ENCODE peak calls at places on chromosomes 7 and 10, in six cellular contexts. Y, U, O, A, P and X are unnamed samples.

GRCh38 chr7:154503962-154504550 is 451.9 kb downstream of the DPP6 start:
- DNase-seq in Y (no peak), U (peak; percentile 29), O (no peak), A (peak; percentile 68), P (no peak), X (no peak)

GRCh38 chr7:92735707-92736106 is 100.7 kb downstream of the CDK6 start:
- DNase-seq in Y (no peak), U (no peak), O (no peak), A (no peak), P (no peak), X (no peak)

GRCh38 chr7:21562385-21562784 is 19.5 kb downstream of the DNAH11 start:
- DNase-seq in Y (no peak), U (no peak), O (no peak), A (no peak), P (no peak), X (no peak)

GRCh38 chr10:113187066-113187777 is 237.2 kb downstream of the TCF7L2 start:
- DNase-seq in Y (peak; percentile 84), U (peak; percentile 68), O (peak; percentile 87), A (no peak), P (no peak), X (no peak)

GRCh38 chr10:132360766-132361447 is 28.9 kb downstream of the LRRC27 start:
- DNase-seq in Y (peak; percentile 44), U (no peak), O (peak; percentile 58), A (peak; percentile 81), P (no peak), X (no peak)

GRCh38 chr10:23158370-23158769 is 33.7 kb upstream of the PTF1A start:
- DNase-seq in Y (no peak), U (peak; percentile 76), O (no peak), A (peak; percentile 88), P (no peak), X (no peak)

GRCh38 chr7:10225265-10225664 is 748.4 kb upstream of the PHF14 start:
- DNase-seq in Y (no peak), U (no peak), O (no peak), A (no peak), P (no peak), X (no peak)

GRCh38 chr7:129517931-129518330 is 15.6 kb downstream of the SMKR1 start:
- DNase-seq in Y (no peak), U (no peak), O (no peak), A (no peak), P (no peak), X (no peak)

GRCh38 chr7:33261585-33261984 is 132.2 kb downstream of the BBS9 start:
- DNase-seq in Y (no peak), U (no peak), O (no peak), A (no peak), P (no peak), X (no peak)

GRCh38 chr7:116166167-116166566 is 44.2 kb upstream of the TES start:
- DNase-seq in Y (no peak), U (no peak), O (no peak), A (no peak), P (no peak), X (no peak)

GRCh38 chr7:72336382-72336886 is 75.7 kb downstream of the CALN1 start:
- DNase-seq in Y (no peak), U (no peak), O (no peak), A (peak; percentile 75), P (no peak), X (no peak)

GRCh38 chr10:101939718-101940117 is 96.1 kb upstream of the KCNIP2 start:
- DNase-seq in Y (no peak), U (peak; percentile 19), O (no peak), A (no peak), P (no peak), X (no peak)

GRCh38 chr7:128705891-128706333 is 33.2 kb upstream of the CALU start:
- DNase-seq in Y (no peak), U (peak; percentile 81), O (no peak), A (no peak), P (no peak), X (no peak)

GRCh38 chr10:132842397-132842796 is 56.5 kb upstream of the NKX6-2 start:
- DNase-seq in Y (no peak), U (no peak), O (no peak), A (no peak), P (no peak), X (no peak)

GRCh38 chr10:6593140-6593740 is 13.2 kb upstream of the PRKCQ start:
- DNase-seq in Y (no peak), U (no peak), O (no peak), A (no peak), P (no peak), X (no peak)

GRCh38 chr7:146948708-146949107 is 832.1 kb downstream of the CNTNAP2 start:
- DNase-seq in Y (no peak), U (no peak), O (no peak), A (no peak), P (no peak), X (no peak)

GRCh38 chr7:38558786-38559185 is 72.4 kb downstream of the AMPH start:
- DNase-seq in Y (no peak), U (no peak), O (no peak), A (no peak), P (no peak), X (no peak)

DNA sequence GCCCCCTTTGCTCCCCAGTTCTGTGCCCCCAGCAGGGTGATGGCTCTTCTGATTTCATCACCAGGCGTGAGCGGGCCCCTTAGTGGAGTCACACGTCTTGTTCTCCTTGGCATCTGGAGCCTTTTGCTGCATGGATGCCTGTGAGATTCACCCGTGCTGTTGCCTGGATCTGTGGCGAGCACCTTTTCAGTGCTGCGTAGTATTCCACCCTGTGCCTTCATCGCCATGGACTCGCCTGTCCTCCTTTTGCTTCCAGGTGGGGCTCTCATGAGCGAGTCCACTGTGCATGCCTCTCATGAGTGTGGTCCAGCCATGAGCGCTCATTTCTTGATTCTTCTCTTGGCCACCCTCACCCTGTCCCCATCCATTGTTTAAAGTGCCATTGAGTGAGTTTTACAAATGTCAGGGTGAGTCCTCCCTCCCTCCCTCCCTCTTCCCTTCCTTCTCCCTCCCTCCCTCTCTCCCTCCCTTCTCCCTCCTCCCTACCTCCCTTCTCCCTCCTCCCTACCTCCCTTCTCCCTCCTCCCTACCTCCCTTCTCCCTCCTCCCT is 44.0 kb downstream of the UNCX start:
- DNase-seq in Y (no peak), U (no peak), O (no peak), A (no peak), P (no peak), X (no peak)
- TF ChIP-seq CTCF in Y (no peak), U (no peak), O (no peak), A (no peak), P (no peak), X (no peak)

GRCh38 chr10:87625658-87626057 is 34.0 kb upstream of the PAPSS2 start:
- DNase-seq in Y (no peak), U (no peak), O (no peak), A (peak; percentile 69), P (no peak), X (no peak)

GRCh38 chr10:87619705-87620104 is 40.0 kb upstream of the PAPSS2 start:
- DNase-seq in Y (no peak), U (no peak), O (no peak), A (no peak), P (no peak), X (no peak)

GRCh38 chr10:87623191-87623590 is 36.5 kb upstream of the PAPSS2 start:
- DNase-seq in Y (no peak), U (no peak), O (no peak), A (no peak), P (no peak), X (no peak)

GRCh38 chr10:87618470-87619423 is 40.9 kb upstream of the PAPSS2 start:
- DNase-seq in Y (no peak), U (peak; percentile 49), O (no peak), A (no peak), P (no peak), X (no peak)

DNA sequence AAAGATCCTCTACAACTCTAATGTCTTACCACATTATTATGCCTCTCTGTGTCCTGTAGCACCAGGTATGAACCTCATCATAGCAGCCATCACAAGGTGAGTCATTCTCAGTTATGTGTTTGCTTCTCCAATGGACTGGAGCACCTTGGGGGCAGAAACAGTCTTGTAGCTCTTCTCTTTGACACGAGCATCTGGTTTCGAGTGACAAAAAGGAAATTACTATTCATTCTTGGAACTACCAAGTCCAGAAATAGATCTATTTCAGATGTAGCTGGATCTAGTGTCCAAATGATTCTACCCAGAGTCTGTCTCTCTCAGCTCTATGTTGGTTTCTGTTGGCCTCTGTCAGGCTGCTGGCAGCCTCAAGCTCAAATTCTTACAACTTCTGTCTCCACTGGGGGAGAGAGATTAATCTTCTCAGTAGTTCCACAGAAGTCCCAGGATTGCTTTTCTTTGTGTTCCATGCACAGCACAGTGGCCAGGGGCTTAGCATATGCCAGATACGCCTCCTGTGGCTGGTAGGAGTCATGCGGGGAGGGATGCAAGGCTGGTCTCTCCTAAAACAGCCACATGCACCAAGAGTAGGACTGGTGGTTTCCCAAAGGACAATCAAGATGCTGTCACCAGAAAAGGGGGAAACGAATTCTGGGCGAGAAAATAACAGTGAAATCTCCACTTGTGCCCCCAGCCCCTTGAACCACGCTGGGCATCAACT is 37.2 kb upstream of the PAPSS2 start:
- DNase-seq in Y (no peak), U (no peak), O (no peak), A (peak; percentile 64), P (no peak), X (no peak)
- TF ChIP-seq CTCF in Y (no peak), U (no peak), O (no peak), A (peak; percentile 49), P (no peak), X (no peak)

DNA sequence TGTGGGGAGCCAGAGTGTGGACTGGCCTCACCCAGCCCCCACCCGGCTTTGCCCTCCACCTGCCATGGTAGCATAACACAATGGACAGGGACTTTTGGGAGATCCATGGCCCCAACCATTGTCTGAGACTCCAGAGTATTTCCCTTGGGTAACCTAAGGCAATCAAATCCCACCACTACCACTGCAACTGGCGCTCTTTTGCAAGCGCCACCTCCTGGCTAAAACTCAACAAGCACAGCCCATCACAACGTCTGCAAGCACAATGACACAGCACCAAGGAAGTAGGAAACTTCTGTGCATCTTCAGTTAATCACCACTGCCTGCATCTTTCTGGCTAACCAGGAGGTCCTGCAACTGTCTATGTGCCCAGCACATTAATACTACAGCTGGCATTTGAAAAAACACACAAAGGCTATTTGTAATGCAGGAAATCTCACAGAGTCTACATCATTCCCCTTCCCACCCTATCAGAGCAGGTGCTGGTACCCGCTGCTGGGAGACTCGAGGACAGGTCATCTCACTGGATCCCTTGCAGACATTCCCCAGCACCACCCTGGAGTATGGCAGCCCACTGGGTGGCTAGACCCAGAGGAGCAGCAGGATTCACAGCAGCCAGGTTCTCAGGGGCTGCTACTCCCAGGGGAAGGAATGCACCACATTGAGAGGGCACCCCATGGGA is 27.7 kb downstream of the ANKRD26 start:
- DNase-seq in Y (no peak), U (no peak), O (no peak), A (peak; percentile 79), P (no peak), X (no peak)
- TF ChIP-seq CTCF in Y (no peak), U (no peak), O (no peak), A (peak; percentile 77), P (no peak), X (no peak)

GRCh38 chr10:35640951-35641429 is 1.1 kb downstream of the FZD8 start:
- DNase-seq in Y (peak; percentile 67), U (peak; percentile 90), O (peak; percentile 81), A (peak; percentile 83), P (peak; percentile 25), X (peak; percentile 41)

GRCh38 chr10:35638116-35638515 is 4.0 kb downstream of the FZD8 start:
- DNase-seq in Y (no peak), U (no peak), O (no peak), A (peak; percentile 11), P (no peak), X (no peak)

GRCh38 chr10:35639021-35639521 is 3.0 kb downstream of the FZD8 start:
- DNase-seq in Y (no peak), U (no peak), O (no peak), A (peak; percentile 90), P (no peak), X (no peak)

GRCh38 chr10:35640474-35640873 is 1.6 kb downstream of the FZD8 start:
- DNase-seq in Y (peak; percentile 72), U (peak; percentile 76), O (peak; percentile 85), A (peak; percentile 83), P (peak; percentile 24), X (peak; percentile 45)

GRCh38 chr10:35639651-35640311 is 2.3 kb downstream of the FZD8 start:
- DNase-seq in Y (peak; percentile 21), U (peak; percentile 36), O (no peak), A (peak; percentile 70), P (no peak), X (no peak)
- TF ChIP-seq CTCF in Y (no peak), U (no peak), O (no peak), A (no peak), P (no peak), X (no peak)